ENCODE peak calls at places on chromosomes 2 and 18, in nine cellular contexts. T, M, C, L, S, D, Y, E and H are unnamed samples.

GRCh38 chr2:158776236-158776635 is 18.9 kb upstream of the DAPL1 start:
- DNase-seq in T (no peak), M (no peak), C (no peak), L (no peak), S (no peak), D (no peak), Y (no peak), E (no peak), H (no peak)

GRCh38 chr2:176536739-176537138 is 267.5 kb downstream of the MTX2 start:
- DNase-seq in T (no peak), M (peak), C (no peak), L (no peak), S (no peak), D (no peak), Y (no peak), E (peak), H (no peak)

GRCh38 chr2:2530334-2530733 is 199.3 kb upstream of the MYT1L start:
- DNase-seq in T (no peak), M (no peak), C (no peak), L (no peak), S (no peak), D (no peak), Y (no peak), E (no peak), H (no peak)

GRCh38 chr18:74183110-74183509 is 34.8 kb downstream of the TIMM21 start:
- DNase-seq in T (no peak), M (no peak), C (no peak), L (no peak), S (no peak), D (no peak), Y (no peak), E (peak), H (no peak)

GRCh38 chr2:167988296-167988695 is 259.1 kb downstream of the STK39 start:
- DNase-seq in T (no peak), M (no peak), C (no peak), L (no peak), S (no peak), D (no peak), Y (no peak), E (no peak), H (no peak)

GRCh38 chr2:236174608-236175001 is 6.4 kb upstream of the GBX2 start:
- DNase-seq in T (no peak), M (no peak), C (no peak), L (no peak), S (no peak), D (no peak), Y (peak), E (no peak), H (no peak)

GRCh38 chr2:102137138-102137537 is 5.4 kb upstream of the IL1R1 start:
- DNase-seq in T (no peak), M (no peak), C (no peak), L (no peak), S (no peak), D (no peak), Y (no peak), E (no peak), H (no peak)

GRCh38 chr2:232333361-232334135 is 45.0 kb upstream of the ALPP start:
- DNase-seq in T (peak), M (no peak), C (no peak), L (peak), S (no peak), D (peak), Y (peak), E (no peak), H (no peak)

GRCh38 chr2:105369777-105370690 is 28.8 kb downstream of the FHL2 start:
- DNase-seq in T (peak), M (peak), C (peak), L (peak), S (peak), D (peak), Y (peak), E (peak), H (peak)

GRCh38 chr2:82199493-82199852 is 1894.9 kb upstream of the LRRTM1 start:
- DNase-seq in T (no peak), M (no peak), C (no peak), L (no peak), S (no peak), D (no peak), Y (no peak), E (no peak), H (no peak)

GRCh38 chr2:22826658-22827165 is 558.3 kb upstream of the KLHL29 start:
- DNase-seq in T (no peak), M (no peak), C (no peak), L (no peak), S (no peak), D (no peak), Y (no peak), E (no peak), H (no peak)

GRCh38 chr2:235414422-235414821 is 79.4 kb upstream of the AGAP1 start:
- DNase-seq in T (no peak), M (no peak), C (no peak), L (peak), S (no peak), D (no peak), Y (no peak), E (no peak), H (no peak)

GRCh38 chr2:154697422-154698237 is 865 bp upstream of the KCNJ3 start:
- DNase-seq in T (peak), M (no peak), C (no peak), L (peak), S (no peak), D (no peak), Y (peak), E (no peak), H (no peak)

GRCh38 chr2:240129311-240129710 is 6.8 kb downstream of the COPS9 start:
- DNase-seq in T (no peak), M (no peak), C (no peak), L (peak), S (no peak), D (no peak), Y (no peak), E (no peak), H (no peak)

GRCh38 chr2:203361922-203362321 is 33.7 kb downstream of the ABI2 start:
- DNase-seq in T (no peak), M (peak), C (no peak), L (no peak), S (no peak), D (no peak), Y (no peak), E (no peak), H (no peak)

GRCh38 chr2:222998459-222998858 is 53.5 kb upstream of the KCNE4 start:
- DNase-seq in T (no peak), M (no peak), C (no peak), L (no peak), S (no peak), D (no peak), Y (no peak), E (no peak), H (no peak)

GRCh38 chr2:108268001-108268400 is 20.7 kb upstream of the SULT1C2 start:
- DNase-seq in T (no peak), M (peak), C (no peak), L (no peak), S (no peak), D (no peak), Y (no peak), E (peak), H (no peak)

GRCh38 chr2:15750822-15751221 is 159.2 kb downstream of the DDX1 start:
- DNase-seq in T (no peak), M (no peak), C (no peak), L (no peak), S (no peak), D (no peak), Y (no peak), E (no peak), H (no peak)

GRCh38 chr2:191359186-191359585 is 114.0 kb downstream of the MYO1B start:
- DNase-seq in T (no peak), M (no peak), C (no peak), L (no peak), S (no peak), D (no peak), Y (no peak), E (no peak), H (no peak)

GRCh38 chr2:238101891-238102841 is 2.0 kb downstream of the ESPNL start:
- DNase-seq in T (peak), M (no peak), C (no peak), L (no peak), S (no peak), D (no peak), Y (no peak), E (no peak), H (peak)

GRCh38 chr2:184783576-184783975 is 185.2 kb downstream of the ZNF804A start:
- DNase-seq in T (no peak), M (no peak), C (no peak), L (no peak), S (no peak), D (no peak), Y (no peak), E (no peak), H (no peak)

GRCh38 chr18:44779893-44780292 is 99.2 kb downstream of the SETBP1 start:
- DNase-seq in T (no peak), M (no peak), C (no peak), L (no peak), S (no peak), D (no peak), Y (no peak), E (no peak), H (no peak)

GRCh38 chr2:183995632-183996031 is 602.7 kb upstream of the ZNF804A start:
- DNase-seq in T (no peak), M (no peak), C (no peak), L (no peak), S (no peak), D (no peak), Y (no peak), E (no peak), H (no peak)

GRCh38 chr2:38778686-38779082 is 674 bp downstream of the GEMIN6 start:
- DNase-seq in T (no peak), M (no peak), C (no peak), L (no peak), S (no peak), D (no peak), Y (no peak), E (no peak), H (no peak)

GRCh38 chr2:11248-11941 is 34.9 kb downstream of the FAM110C start:
- DNase-seq in T (peak), M (peak), C (no peak), L (peak), S (no peak), D (peak), Y (no peak), E (peak), H (peak)

GRCh38 chr2:240467149-240467642 is 31.7 kb downstream of the GPC1 start:
- DNase-seq in T (no peak), M (no peak), C (no peak), L (no peak), S (no peak), D (no peak), Y (no peak), E (no peak), H (peak)

GRCh38 chr18:12307871-12308385 is at the start of gene TUBB6:
- DNase-seq in T (peak), M (peak), C (no peak), L (peak), S (no peak), D (peak), Y (peak), E (no peak), H (peak)

GRCh38 chr2:74894261-74895030 is 60.5 kb downstream of the HK2 start:
- DNase-seq in T (no peak), M (peak), C (no peak), L (no peak), S (no peak), D (no peak), Y (no peak), E (no peak), H (no peak)

GRCh38 chr2:215370116-215370965 is 58.5 kb downstream of the ATIC start:
- DNase-seq in T (no peak), M (peak), C (no peak), L (no peak), S (no peak), D (no peak), Y (no peak), E (no peak), H (no peak)

GRCh38 chr2:120747281-120747680 is 11.6 kb downstream of the GLI2 start:
- DNase-seq in T (no peak), M (no peak), C (no peak), L (no peak), S (no peak), D (no peak), Y (no peak), E (no peak), H (no peak)

GRCh38 chr2:27717070-27717453 is 53.4 kb downstream of the SLC4A1AP start:
- DNase-seq in T (no peak), M (peak), C (no peak), L (peak), S (no peak), D (peak), Y (no peak), E (peak), H (no peak)

GRCh38 chr2:197310940-197311485 is 433 bp upstream of the ANKRD44 start:
- DNase-seq in T (no peak), M (no peak), C (no peak), L (no peak), S (no peak), D (no peak), Y (no peak), E (no peak), H (no peak)

GRCh38 chr2:95525294-95526035 is 40.9 kb upstream of the TRIM43B start:
- DNase-seq in T (peak), M (peak), C (no peak), L (peak), S (no peak), D (no peak), Y (no peak), E (peak), H (peak)

GRCh38 chr2:98093146-98093545 is 6.2 kb downstream of the VWA3B start:
- DNase-seq in T (no peak), M (no peak), C (no peak), L (no peak), S (no peak), D (no peak), Y (no peak), E (no peak), H (no peak)

GRCh38 chr2:20190862-20191713 is 33.8 kb downstream of the SDC1 start:
- DNase-seq in T (no peak), M (peak), C (no peak), L (no peak), S (no peak), D (no peak), Y (peak), E (peak), H (no peak)

GRCh38 chr2:69465513-69466456 is 28.6 kb upstream of the NFU1 start:
- DNase-seq in T (no peak), M (peak), C (no peak), L (peak), S (no peak), D (no peak), Y (no peak), E (no peak), H (peak)

GRCh38 chr2:8645176-8645831 is 36.6 kb upstream of the ID2 start:
- DNase-seq in T (peak), M (no peak), C (no peak), L (no peak), S (no peak), D (no peak), Y (no peak), E (no peak), H (no peak)